ENCODE peak calls at places on chromosomes 13 and 19, in ten cellular contexts. P is DMS153; A is iPS DF 19.7; R is CD14-positive monocyte; S is mucosa of descending colon; E is cardiac fibroblast; V is HS-5; N is HFFc6; F is hypothalamus; W is activated CD4-positive, alpha-beta T cell treated with anti-CD3 and anti-CD28 coated beads for 24 hours. H is an unnamed sample.

GRCh38 chr13:94079876-94080275 is 399.6 kb downstream of the DCT start:
- DNase-seq in R (no peak), P (no peak), V (no peak), N (no peak), E (peak; percentile 42), S (no peak), A (no peak), F (no peak), W (no peak), H (peak; percentile 36)

GRCh38 chr13:89282241-89282640 is 1611.1 kb downstream of the SLITRK5 start:
- DNase-seq in S (no peak), N (no peak), W (no peak), E (no peak), P (no peak), F (no peak), A (no peak), V (no peak), R (no peak), H (no peak)

GRCh38 chr19:955803-956746 is 28.1 kb upstream of the WDR18 start:
- DNase-seq in A (no peak), W (no peak), F (no peak), S (no peak), N (no peak), R (no peak), V (no peak), E (no peak), P (no peak), H (no peak)

GRCh38 chr19:52923782-52924593 is 760 bp upstream of the ZNF888 start:
- DNase-seq in V (no peak), P (peak; percentile 43), F (no peak), R (peak; percentile 84), S (peak; percentile 77), A (no peak), N (no peak), W (no peak), E (peak; percentile 49), H (peak; percentile 26)

GRCh38 chr19:10206226-10206873 is 11.6 kb upstream of the DNMT1 start:
- DNase-seq in S (no peak), R (no peak), W (no peak), N (peak; percentile 33), F (no peak), E (peak; percentile 77), P (no peak), V (no peak), A (no peak), H (peak; percentile 63)

GRCh38 chr19:29519146-29519545 is 6.6 kb upstream of the VSTM2B start:
- DNase-seq in A (no peak), R (no peak), W (no peak), V (no peak), N (no peak), F (no peak), E (no peak), S (no peak), P (no peak), H (no peak)

GRCh38 chr19:33689886-33690285 is 68.1 kb downstream of the CHST8 start:
- DNase-seq in R (peak; percentile 15), W (no peak), N (no peak), V (no peak), E (no peak), A (no peak), F (no peak), P (no peak), S (no peak), H (no peak)

GRCh38 chr13:60148918-60149317 is 14.8 kb downstream of the DIAPH3 start:
- DNase-seq in F (no peak), P (no peak), A (no peak), S (no peak), R (no peak), V (no peak), N (no peak), W (no peak), E (no peak), H (no peak)

GRCh38 chr19:16419671-16420394 is 51.9 kb downstream of the EPS15L1 start:
- DNase-seq in W (no peak), F (no peak), A (no peak), E (no peak), P (no peak), N (no peak), S (no peak), R (peak; percentile 43), V (no peak), H (no peak)

GRCh38 chr19:23116802-23117571 is at the start of gene ZNF730:
- DNase-seq in R (peak; percentile 47), E (peak; percentile 85), N (peak; percentile 40), A (peak; percentile 63), W (peak; percentile 38), F (peak; percentile 42), S (peak; percentile 64), V (peak; percentile 11), P (no peak), H (peak; percentile 80)

GRCh38 chr13:28964052-28964451 is 143.9 kb downstream of the MTUS2 start:
- DNase-seq in E (no peak), V (no peak), W (no peak), R (no peak), A (no peak), S (no peak), N (no peak), F (no peak), P (no peak), H (no peak)

GRCh38 chr19:33379151-33379829 is 5.8 kb downstream of the CEBPG start:
- DNase-seq in P (no peak), A (no peak), W (no peak), E (no peak), R (no peak), S (no peak), V (no peak), N (no peak), F (no peak), H (no peak)

GRCh38 chr19:47005873-47006272 is 13.8 kb upstream of the NPAS1 start:
- DNase-seq in P (no peak), V (no peak), N (peak; percentile 17), E (no peak), W (no peak), F (no peak), S (no peak), A (no peak), R (no peak), H (no peak)

GRCh38 chr19:36213793-36214387 is 575 bp downstream of the ZNF565 start:
- DNase-seq in S (no peak), P (no peak), E (no peak), V (no peak), R (peak; percentile 60), W (no peak), A (no peak), F (no peak), N (peak; percentile 24), H (peak; percentile 28)

GRCh38 chr13:30257433-30258099 is 49.8 kb downstream of the KATNAL1 start:
- DNase-seq in E (no peak), F (peak; percentile 23), S (no peak), P (no peak), V (no peak), R (no peak), A (peak; percentile 3), N (no peak), W (no peak), H (no peak)

GRCh38 chr13:34469212-34469983 is 472.7 kb upstream of the NBEA start:
- DNase-seq in N (no peak), R (no peak), E (peak; percentile 25), P (peak; percentile 80), W (no peak), S (no peak), V (no peak), F (no peak), A (no peak), H (peak; percentile 46)

H was measured in fibroblast of pulmonary artery.